ENCODE peak calls at places on chromosomes 12 and 14, in eight cellular contexts. One of them, this sample, is unnamed.

GRCh38 chr12:92216092-92216491 is 70.4 kb upstream of the BTG1 start:
- DNase-seq in tibial nerve: no peak
- DNase-seq in esophagus squamous epithelium: no peak
- DNase-seq in stomach: no peak
- DNase-seq in A549: no peak
- DNase-seq in IMR-90: no peak
- DNase-seq in upper lobe of left lung: no peak
- DNase-seq in Peyer's patch: no peak
- DNase-seq in this sample: no peak

GRCh38 chr14:104436047-104436531 is 143.5 kb upstream of the C14orf180 start:
- DNase-seq in esophagus squamous epithelium: no peak
- DNase-seq in Peyer's patch: peak; percentile 55
- DNase-seq in upper lobe of left lung: peak; percentile 87
- DNase-seq in stomach: peak; percentile 71
- DNase-seq in IMR-90: no peak
- DNase-seq in A549: no peak
- DNase-seq in tibial nerve: peak; percentile 25
- DNase-seq in this sample: peak; percentile 80

GRCh38 chr12:107635139-107635538 is 50.5 kb upstream of the PWP1 start:
- DNase-seq in A549: no peak
- DNase-seq in Peyer's patch: no peak
- DNase-seq in IMR-90: peak; percentile 52
- DNase-seq in tibial nerve: no peak
- DNase-seq in stomach: no peak
- DNase-seq in esophagus squamous epithelium: no peak
- DNase-seq in upper lobe of left lung: no peak
- DNase-seq in this sample: no peak

GRCh38 chr12:14892726-14893442 is 7.2 kb upstream of the MGP start:
- DNase-seq in esophagus squamous epithelium: no peak
- DNase-seq in IMR-90: peak; percentile 2
- DNase-seq in stomach: no peak
- DNase-seq in upper lobe of left lung: no peak
- DNase-seq in tibial nerve: peak; percentile 68
- DNase-seq in A549: peak; percentile 31
- DNase-seq in Peyer's patch: peak; percentile 56
- DNase-seq in this sample: no peak

GRCh38 chr12:112980491-112981158 is 2.3 kb downstream of the OAS2 start:
- DNase-seq in Peyer's patch: no peak
- DNase-seq in A549: no peak
- DNase-seq in stomach: no peak
- DNase-seq in tibial nerve: no peak
- DNase-seq in esophagus squamous epithelium: no peak
- DNase-seq in upper lobe of left lung: no peak
- DNase-seq in IMR-90: no peak
- DNase-seq in this sample: no peak

GRCh38 chr12:131044760-131045381 is 91.2 kb downstream of the ADGRD1 start:
- DNase-seq in upper lobe of left lung: peak; percentile 80
- DNase-seq in IMR-90: no peak
- DNase-seq in A549: no peak
- DNase-seq in stomach: no peak
- DNase-seq in tibial nerve: no peak
- DNase-seq in Peyer's patch: no peak
- DNase-seq in esophagus squamous epithelium: no peak
- DNase-seq in this sample: no peak

GRCh38 chr14:95290769-95291440 is 28.8 kb downstream of the CLMN start:
- DNase-seq in upper lobe of left lung: no peak
- DNase-seq in Peyer's patch: peak; percentile 78
- DNase-seq in IMR-90: no peak
- DNase-seq in esophagus squamous epithelium: no peak
- DNase-seq in stomach: peak; percentile 76
- DNase-seq in A549: no peak
- DNase-seq in tibial nerve: no peak
- DNase-seq in this sample: no peak

GRCh38 chr14:97177016-97177415 is 379.8 kb downstream of the VRK1 start:
- DNase-seq in upper lobe of left lung: no peak
- DNase-seq in tibial nerve: no peak
- DNase-seq in Peyer's patch: no peak
- DNase-seq in A549: peak; percentile 58
- DNase-seq in stomach: no peak
- DNase-seq in IMR-90: no peak
- DNase-seq in esophagus squamous epithelium: no peak
- DNase-seq in this sample: no peak

GRCh38 chr12:97927991-97928390 is 465.4 kb downstream of the RMST start:
- DNase-seq in tibial nerve: no peak
- DNase-seq in Peyer's patch: no peak
- DNase-seq in A549: no peak
- DNase-seq in stomach: no peak
- DNase-seq in IMR-90: no peak
- DNase-seq in upper lobe of left lung: no peak
- DNase-seq in esophagus squamous epithelium: no peak
- DNase-seq in this sample: no peak

GRCh38 chr12:46154221-46154975 is 114.4 kb downstream of the SLC38A1 start:
- DNase-seq in tibial nerve: no peak
- DNase-seq in esophagus squamous epithelium: no peak
- DNase-seq in Peyer's patch: no peak
- DNase-seq in upper lobe of left lung: no peak
- DNase-seq in stomach: no peak
- DNase-seq in IMR-90: peak; percentile 81
- DNase-seq in A549: peak; percentile 64
- DNase-seq in this sample: no peak

GRCh38 chr12:69108024-69108423 is 131.3 kb upstream of the CPSF6 start:
- DNase-seq in IMR-90: no peak
- DNase-seq in stomach: no peak
- DNase-seq in A549: peak; percentile 17
- DNase-seq in upper lobe of left lung: no peak
- DNase-seq in tibial nerve: no peak
- DNase-seq in Peyer's patch: no peak
- DNase-seq in esophagus squamous epithelium: no peak
- DNase-seq in this sample: no peak

GRCh38 chr12:84842406-84843013 is 70.1 kb downstream of the SLC6A15 start:
- DNase-seq in tibial nerve: peak; percentile 55
- DNase-seq in IMR-90: peak; percentile 51
- DNase-seq in stomach: no peak
- DNase-seq in Peyer's patch: no peak
- DNase-seq in A549: peak; percentile 51
- DNase-seq in esophagus squamous epithelium: no peak
- DNase-seq in upper lobe of left lung: no peak
- DNase-seq in this sample: no peak

GRCh38 chr14:77039285-77040058 is 11.0 kb upstream of the IRF2BPL start:
- DNase-seq in IMR-90: peak; percentile 69
- DNase-seq in upper lobe of left lung: no peak
- DNase-seq in tibial nerve: peak; percentile 38
- DNase-seq in A549: no peak
- DNase-seq in esophagus squamous epithelium: no peak
- DNase-seq in stomach: no peak
- DNase-seq in Peyer's patch: no peak
- DNase-seq in this sample: no peak

GRCh38 chr12:62933871-62934798 is 815 bp downstream of the PPM1H start:
- DNase-seq in esophagus squamous epithelium: no peak
- DNase-seq in upper lobe of left lung: peak; percentile 88
- DNase-seq in A549: peak; percentile 45
- DNase-seq in Peyer's patch: no peak
- DNase-seq in stomach: peak; percentile 52
- DNase-seq in IMR-90: peak; percentile 4
- DNase-seq in tibial nerve: no peak
- DNase-seq in this sample: peak; percentile 64

GRCh38 chr12:109720152-109720855 is 6.7 kb downstream of the FAM222A start:
- DNase-seq in esophagus squamous epithelium: no peak
- DNase-seq in IMR-90: no peak
- DNase-seq in stomach: no peak
- DNase-seq in A549: no peak
- DNase-seq in upper lobe of left lung: peak; percentile 32
- DNase-seq in tibial nerve: no peak
- DNase-seq in Peyer's patch: no peak
- DNase-seq in this sample: peak; percentile 62

GRCh38 chr14:105059035-105059916 is 6.0 kb downstream of the GPR132 start:
- DNase-seq in Peyer's patch: peak; percentile 77
- DNase-seq in upper lobe of left lung: peak; percentile 79
- DNase-seq in stomach: no peak
- DNase-seq in esophagus squamous epithelium: no peak
- DNase-seq in tibial nerve: no peak
- DNase-seq in A549: no peak
- DNase-seq in IMR-90: no peak
- DNase-seq in this sample: no peak

GRCh38 chr14:99721792-99722516 is 37.9 kb downstream of the CYP46A1 start:
- DNase-seq in IMR-90: no peak
- DNase-seq in esophagus squamous epithelium: no peak
- DNase-seq in Peyer's patch: peak; percentile 11
- DNase-seq in tibial nerve: no peak
- DNase-seq in A549: no peak
- DNase-seq in stomach: no peak
- DNase-seq in upper lobe of left lung: peak; percentile 52
- DNase-seq in this sample: no peak

GRCh38 chr12:7058850-7059249 is 1.7 kb upstream of the C1S start:
- DNase-seq in stomach: no peak
- DNase-seq in upper lobe of left lung: no peak
- DNase-seq in esophagus squamous epithelium: no peak
- DNase-seq in tibial nerve: no peak
- DNase-seq in A549: no peak
- DNase-seq in IMR-90: no peak
- DNase-seq in Peyer's patch: no peak
- DNase-seq in this sample: no peak

DNA sequence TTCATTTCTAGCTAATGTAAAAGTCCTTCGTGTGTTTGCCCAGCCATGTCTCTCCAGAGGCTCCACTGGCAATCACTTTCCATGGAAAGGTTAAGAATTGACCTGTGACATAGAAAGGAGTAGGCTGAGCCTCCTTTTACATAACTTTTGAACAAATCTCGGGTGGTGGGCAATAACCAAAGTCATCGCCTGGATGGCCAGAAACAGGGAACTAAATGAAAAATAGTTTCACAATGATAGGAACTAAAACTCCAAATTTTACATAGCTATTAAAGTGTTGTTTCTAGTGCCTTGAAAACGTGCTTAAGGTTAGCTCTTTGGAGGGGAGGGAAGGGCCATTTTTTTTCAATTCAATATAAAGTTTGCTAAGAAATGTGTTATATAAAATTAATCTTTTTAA is 6.5 kb downstream of the BHLHE41 start:
- DNase-seq in A549: no peak
- DNase-seq in tibial nerve: no peak
- DNase-seq in upper lobe of left lung: no peak
- DNase-seq in IMR-90: no peak
- DNase-seq in stomach: no peak
- DNase-seq in esophagus squamous epithelium: no peak
- DNase-seq in Peyer's patch: no peak
- DNase-seq in this sample: no peak
- TF ChIP-seq POLR2A in A549: no peak
- TF ChIP-seq POLR2A in tibial nerve: no peak
- TF ChIP-seq POLR2A in upper lobe of left lung: no peak
- TF ChIP-seq POLR2A in IMR-90: no peak
- TF ChIP-seq POLR2A in stomach: no peak
- TF ChIP-seq POLR2A in esophagus squamous epithelium: no peak
- TF ChIP-seq POLR2A in Peyer's patch: no peak
- TF ChIP-seq POLR2A in this sample: no peak

DNA sequence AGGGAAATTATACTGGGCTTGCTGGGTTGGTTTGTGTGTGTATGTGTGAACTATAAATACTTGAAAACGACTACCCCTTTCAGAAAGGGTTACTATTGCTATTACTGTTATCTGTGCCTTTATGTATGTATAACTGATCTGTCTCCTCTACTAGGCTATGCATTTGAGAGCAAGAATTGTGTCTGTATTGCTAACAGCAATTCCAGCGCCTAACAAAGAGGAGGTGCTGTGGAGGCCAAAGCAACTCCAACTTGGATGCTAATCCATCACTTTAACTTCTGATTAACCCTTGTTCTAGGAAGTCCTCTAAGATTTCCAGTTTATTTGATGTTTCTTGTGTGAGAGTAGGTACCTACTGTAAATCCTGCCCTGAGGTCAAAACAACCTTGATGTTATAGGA is 313.9 kb downstream of the PCNX1 start:
- DNase-seq in stomach: no peak
- DNase-seq in esophagus squamous epithelium: no peak
- DNase-seq in upper lobe of left lung: no peak
- DNase-seq in tibial nerve: no peak
- DNase-seq in Peyer's patch: no peak
- DNase-seq in IMR-90: no peak
- DNase-seq in A549: no peak
- DNase-seq in this sample: no peak
- TF ChIP-seq CTCF in stomach: no peak
- TF ChIP-seq CTCF in esophagus squamous epithelium: no peak
- TF ChIP-seq CTCF in upper lobe of left lung: no peak
- TF ChIP-seq CTCF in tibial nerve: no peak
- TF ChIP-seq CTCF in Peyer's patch: no peak
- TF ChIP-seq CTCF in IMR-90: no peak
- TF ChIP-seq CTCF in A549: no peak
- TF ChIP-seq CTCF in this sample: no peak

GRCh38 chr12:93714382-93714781 is 37.2 kb downstream of the CRADD start:
- DNase-seq in A549: peak; percentile 35
- DNase-seq in tibial nerve: no peak
- DNase-seq in upper lobe of left lung: no peak
- DNase-seq in esophagus squamous epithelium: no peak
- DNase-seq in stomach: no peak
- DNase-seq in Peyer's patch: no peak
- DNase-seq in IMR-90: no peak
- DNase-seq in this sample: no peak
- H3K4me3 ChIP-seq in A549: no peak overlapping the region
- H3K4me3 ChIP-seq in tibial nerve: no peak overlapping the region
- H3K4me3 ChIP-seq in upper lobe of left lung: no peak overlapping the region
- H3K4me3 ChIP-seq in esophagus squamous epithelium: no peak overlapping the region
- H3K4me3 ChIP-seq in stomach: no peak overlapping the region
- H3K4me3 ChIP-seq in Peyer's patch: no peak overlapping the region
- H3K4me3 ChIP-seq in IMR-90: no peak overlapping the region
- H3K4me3 ChIP-seq in this sample: no peak overlapping the region

GRCh38 chr12:752673-753400 is 458 bp downstream of the WNK1 start:
- DNase-seq in tibial nerve: peak; percentile 17
- DNase-seq in A549: peak; percentile 66
- DNase-seq in IMR-90: peak; percentile 21
- DNase-seq in Peyer's patch: peak; percentile 79
- DNase-seq in esophagus squamous epithelium: no peak
- DNase-seq in stomach: peak; percentile 68
- DNase-seq in upper lobe of left lung: peak; percentile 93
- DNase-seq in this sample: peak; percentile 77
- TF ChIP-seq POLR2A in tibial nerve: peak; percentile 1
- TF ChIP-seq POLR2A in A549: peak; percentile 19
- TF ChIP-seq POLR2A in IMR-90: no peak
- TF ChIP-seq POLR2A in Peyer's patch: peak; percentile 3
- TF ChIP-seq POLR2A in esophagus squamous epithelium: no peak
- TF ChIP-seq POLR2A in stomach: no peak
- TF ChIP-seq POLR2A in upper lobe of left lung: no peak
- TF ChIP-seq POLR2A in this sample: peak; percentile 50